ENCODE peak calls at places on chromosomes 6 and 20, in five cellular contexts. C is mucosa of descending colon, G is stomach, E is psoas muscle, L is neural progenitor cell. H is an unnamed sample.

GRCh38 chr6:71012871-71013456 is 56.1 kb upstream of the B3GAT2 start:
- DNase-seq in C (no peak), G (no peak), E (no peak), L (peak; percentile 76), H (no peak)

GRCh38 chr6:152605342-152605741 is 31.8 kb downstream of the SYNE1 start:
- DNase-seq in C (no peak), G (no peak), E (no peak), L (no peak), H (no peak)

GRCh38 chr6:14381225-14381887 is 263.8 kb downstream of the CD83 start:
- DNase-seq in C (no peak), G (no peak), E (no peak), L (peak; percentile 90), H (no peak)

GRCh38 chr6:150272976-150273315 is 95.9 kb upstream of the IYD start:
- DNase-seq in C (no peak), G (no peak), E (no peak), L (no peak), H (no peak)

GRCh38 chr20:50837532-50838321 is 42.9 kb downstream of the BCAS4 start:
- DNase-seq in C (no peak), G (no peak), E (no peak), L (no peak), H (no peak)

GRCh38 chr20:11907621-11908020 is 10.1 kb upstream of the BTBD3 start:
- DNase-seq in C (no peak), G (no peak), E (no peak), L (no peak), H (no peak)

GRCh38 chr6:145904878-145905277 is 59.3 kb downstream of the SHPRH start:
- DNase-seq in C (no peak), G (no peak), E (no peak), L (no peak), H (no peak)

GRCh38 chr20:44993343-44993742 is 27.0 kb downstream of the STK4 start:
- DNase-seq in C (no peak), G (no peak), E (no peak), L (no peak), H (no peak)

GRCh38 chr6:88538130-88538706 is 372.1 kb upstream of the CNR1 start:
- DNase-seq in C (no peak), G (no peak), E (no peak), L (peak; percentile 80), H (no peak)

GRCh38 chr6:35984701-35985100 is 39.7 kb downstream of the SLC26A8 start:
- DNase-seq in C (no peak), G (no peak), E (no peak), L (no peak), H (no peak)

GRCh38 chr20:3551681-3552434 is 81.0 kb downstream of the ATRN start:
- DNase-seq in C (no peak), G (no peak), E (no peak), L (no peak), H (no peak)

GRCh38 chr6:1473166-1473565 is 83.8 kb downstream of the FOXF2 start:
- DNase-seq in C (no peak), G (no peak), E (no peak), L (no peak), H (no peak)

GRCh38 chr6:3073382-3073781 is 5.1 kb downstream of the RIPK1 start:
- DNase-seq in C (no peak), G (no peak), E (no peak), L (no peak), H (no peak)

GRCh38 chr6:39934060-39934757 is at the start of gene MOCS1:
- DNase-seq in C (peak; percentile 82), G (peak; percentile 84), E (peak; percentile 90), L (peak; percentile 89), H (peak; percentile 82)

GRCh38 chr6:110682460-110682853 is 132.8 kb downstream of the CDK19 start:
- DNase-seq in C (no peak), G (peak; percentile 52), E (no peak), L (peak; percentile 78), H (no peak)

GRCh38 chr20:58037631-58038030 is 190.8 kb downstream of the ANKRD60 start:
- DNase-seq in C (no peak), G (no peak), E (no peak), L (no peak), H (no peak)

GRCh38 chr20:13784271-13784892 is 337 bp downstream of the ESF1 start:
- DNase-seq in C (peak; percentile 54), G (no peak), E (no peak), L (no peak), H (no peak)

GRCh38 chr6:95244749-95245148 is 332.6 kb upstream of the MANEA start:
- DNase-seq in C (no peak), G (no peak), E (no peak), L (no peak), H (no peak)

GRCh38 chr6:163259689-163260088 is 154.8 kb upstream of the QKI start:
- DNase-seq in C (no peak), G (no peak), E (no peak), L (no peak), H (no peak)

GRCh38 chr20:3904224-3904623 is 15.0 kb downstream of the PANK2 start:
- DNase-seq in C (no peak), G (no peak), E (no peak), L (no peak), H (no peak)

GRCh38 chr20:50224553-50225255 is 34.1 kb downstream of the CEBPB start:
- DNase-seq in C (no peak), G (peak; percentile 42), E (peak; percentile 86), L (no peak), H (peak; percentile 91)

GRCh38 chr6:3081965-3082364 is 13.7 kb downstream of the RIPK1 start:
- DNase-seq in C (no peak), G (no peak), E (peak; percentile 25), L (peak; percentile 66), H (no peak)

GRCh38 chr6:73236147-73236750 is 11.0 kb upstream of the KHDC1L start:
- DNase-seq in C (no peak), G (no peak), E (no peak), L (no peak), H (no peak)

GRCh38 chr6:87848616-87849015 is 146.6 kb upstream of the AKIRIN2 start:
- DNase-seq in C (no peak), G (peak; percentile 36), E (no peak), L (no peak), H (no peak)

GRCh38 chr6:90368001-90368400 is 71.4 kb upstream of the BACH2 start:
- DNase-seq in C (no peak), G (no peak), E (no peak), L (no peak), H (no peak)

GRCh38 chr6:56570434-56571359 is 72.0 kb downstream of the DST start:
- DNase-seq in C (no peak), G (no peak), E (no peak), L (no peak), H (no peak)

GRCh38 chr6:138963119-138963518 is 24.9 kb downstream of the REPS1 start:
- DNase-seq in C (no peak), G (no peak), E (no peak), L (no peak), H (no peak)

GRCh38 chr6:17907467-17908229 is 79.8 kb downstream of the KIF13A start:
- DNase-seq in C (peak; percentile 61), G (peak; percentile 63), E (peak; percentile 80), L (no peak), H (peak; percentile 26)

GRCh38 chr20:46708172-46708860 is 1.1 kb upstream of the SLC2A10 start:
- DNase-seq in C (no peak), G (peak; percentile 65), E (no peak), L (peak; percentile 43), H (no peak)

GRCh38 chr20:36887779-36888133 is 11.8 kb downstream of the TLDC2 start:
- DNase-seq in C (no peak), G (no peak), E (no peak), L (peak; percentile 31), H (no peak)

GRCh38 chr20:36888880-36889516 is 13.1 kb downstream of the TLDC2 start:
- DNase-seq in C (no peak), G (no peak), E (no peak), L (no peak), H (no peak)

GRCh38 chr20:36890586-36890985 is 14.6 kb downstream of the TLDC2 start:
- DNase-seq in C (no peak), G (no peak), E (no peak), L (no peak), H (no peak)

GRCh38 chr20:36893801-36894200 is 17.9 kb downstream of the TLDC2 start:
- DNase-seq in C (no peak), G (no peak), E (no peak), L (no peak), H (no peak)

DNA sequence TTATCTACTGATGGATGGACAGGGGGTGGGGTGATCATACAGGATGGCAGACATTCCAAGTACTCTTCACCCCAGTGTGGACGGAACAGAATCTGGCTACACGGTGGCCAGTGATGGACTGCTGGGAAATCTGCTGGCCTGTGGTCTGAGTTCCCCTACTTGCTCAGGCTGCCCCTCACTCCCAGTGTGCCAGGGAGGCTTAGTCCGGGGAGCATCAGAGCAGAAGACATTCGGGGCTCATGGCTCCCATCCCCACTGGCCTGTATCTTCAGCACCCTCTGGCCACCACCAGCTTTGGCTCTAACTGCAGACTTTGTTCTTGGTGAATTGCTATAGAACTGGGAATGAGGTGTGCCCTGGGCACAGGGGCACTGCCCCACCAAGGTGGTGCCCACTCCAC is 15.3 kb downstream of the TLDC2 start:
- DNase-seq in C (no peak), G (no peak), E (no peak), L (no peak), H (no peak)
- H3K36me3 ChIP-seq in C (no peaks in the 10 kb centered on the region), G (peaks cover 37% of the 10 kb centered on the region), E (peaks cover 8% of the 10 kb centered on the region), L (no peaks in the 10 kb centered on the region), H (no peaks in the 10 kb centered on the region)

DNA sequence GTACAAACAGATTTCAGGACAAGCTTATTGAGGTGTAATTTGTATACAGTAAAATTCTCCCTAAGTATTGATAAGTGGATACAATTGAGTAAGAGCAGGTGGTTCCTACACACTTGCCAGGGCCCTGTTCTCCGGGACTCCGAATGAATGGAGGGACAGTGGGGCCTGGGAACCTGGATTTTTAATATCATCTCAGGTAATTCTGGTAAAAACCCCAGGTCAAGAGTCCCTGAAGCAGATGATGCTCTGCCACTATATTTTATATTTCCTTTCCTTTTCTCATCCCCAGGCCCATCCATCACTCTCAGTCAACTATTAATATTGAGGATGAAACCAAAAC is 104.9 kb downstream of the FYN start:
- DNase-seq in C (no peak), G (no peak), E (no peak), L (no peak), H (no peak)
- H3K36me3 ChIP-seq in C (no peaks in the 10 kb centered on the region), G (no peaks in the 10 kb centered on the region), E (no peaks in the 10 kb centered on the region), L (no peaks in the 10 kb centered on the region), H (no peaks in the 10 kb centered on the region)

GRCh38 chr20:62132421-62132820 is 10.1 kb downstream of the LSM14B start:
- DNase-seq in C (no peak), G (no peak), E (peak; percentile 56), L (no peak), H (no peak)
- H3K36me3 ChIP-seq in C (peaks cover 8% of the 10 kb centered on the region), G (peaks cover 92% of the 10 kb centered on the region), E (peaks cover 12% of the 10 kb centered on the region), L (peaks cover 3% of the 10 kb centered on the region), H (no peaks in the 10 kb centered on the region)

GRCh38 chr20:33681288-33681687 is 4.9 kb downstream of the E2F1 start:
- DNase-seq in C (no peak), G (no peak), E (no peak), L (no peak), H (no peak)

GRCh38 chr20:33677991-33678431 is 3.8 kb upstream of the NECAB3 start:
- DNase-seq in C (peak; percentile 61), G (no peak), E (peak; percentile 62), L (no peak), H (peak; percentile 82)

GRCh38 chr20:33679758-33680485 is 5.7 kb upstream of the NECAB3 start:
- DNase-seq in C (peak; percentile 72), G (no peak), E (no peak), L (no peak), H (no peak)

GRCh38 chr20:33681728-33682353 is 4.3 kb downstream of the E2F1 start:
- DNase-seq in C (no peak), G (no peak), E (no peak), L (no peak), H (no peak)

GRCh38 chr20:33680681-33681080 is 5.5 kb downstream of the E2F1 start:
- DNase-seq in C (no peak), G (no peak), E (no peak), L (no peak), H (no peak)
- H3K36me3 ChIP-seq in C (no peaks in the 10 kb centered on the region), G (no peaks in the 10 kb centered on the region), E (no peaks in the 10 kb centered on the region), L (no peaks in the 10 kb centered on the region), H (no peaks in the 10 kb centered on the region)

H was measured in ovary.